ENCODE peak calls at places on chromosomes 5 and 9, in five cellular contexts. One of them, this sample, is unnamed.

GRCh38 chr5:172754957-172755356 is 16.0 kb downstream of the DUSP1 start:
- DNase-seq in AG10803: no peak
- DNase-seq in adrenal gland: no peak
- DNase-seq in colonic mucosa: no peak
- DNase-seq in right atrium auricular region: no peak
- DNase-seq in this sample: no peak

GRCh38 chr5:40754381-40755092 is 1.2 kb downstream of the TTC33 start:
- DNase-seq in colonic mucosa: no peak
- DNase-seq in right atrium auricular region: no peak
- DNase-seq in AG10803: peak
- DNase-seq in adrenal gland: no peak
- DNase-seq in this sample: no peak

GRCh38 chr9:6078382-6079105 is 63.1 kb upstream of the RANBP6 start:
- DNase-seq in adrenal gland: no peak
- DNase-seq in AG10803: no peak
- DNase-seq in right atrium auricular region: no peak
- DNase-seq in colonic mucosa: no peak
- DNase-seq in this sample: no peak

GRCh38 chr9:136626740-136627642 is 35.7 kb upstream of the EGFL7 start:
- DNase-seq in colonic mucosa: peak
- DNase-seq in adrenal gland: no peak
- DNase-seq in AG10803: no peak
- DNase-seq in right atrium auricular region: no peak
- DNase-seq in this sample: no peak

GRCh38 chr9:135522137-135522877 is 1.1 kb downstream of the LCN1 start:
- DNase-seq in adrenal gland: no peak
- DNase-seq in colonic mucosa: no peak
- DNase-seq in AG10803: no peak
- DNase-seq in right atrium auricular region: no peak
- DNase-seq in this sample: no peak

GRCh38 chr5:1246711-1247431 is 21.7 kb downstream of the SLC6A18 start:
- DNase-seq in colonic mucosa: peak
- DNase-seq in AG10803: peak
- DNase-seq in right atrium auricular region: no peak
- DNase-seq in adrenal gland: peak
- DNase-seq in this sample: peak

GRCh38 chr9:18441245-18441644 is 32.7 kb upstream of the ADAMTSL1 start:
- DNase-seq in AG10803: no peak
- DNase-seq in colonic mucosa: no peak
- DNase-seq in right atrium auricular region: no peak
- DNase-seq in adrenal gland: no peak
- DNase-seq in this sample: no peak

GRCh38 chr9:117458066-117458465 is 43.2 kb upstream of the ASTN2 start:
- DNase-seq in AG10803: no peak
- DNase-seq in colonic mucosa: no peak
- DNase-seq in right atrium auricular region: no peak
- DNase-seq in adrenal gland: no peak
- DNase-seq in this sample: no peak

GRCh38 chr5:29208026-29208425 is 1985.5 kb upstream of the CDH6 start:
- DNase-seq in colonic mucosa: no peak
- DNase-seq in adrenal gland: no peak
- DNase-seq in right atrium auricular region: no peak
- DNase-seq in AG10803: no peak
- DNase-seq in this sample: no peak

GRCh38 chr5:152349683-152350526 is 55.2 kb downstream of the NMUR2 start:
- DNase-seq in AG10803: peak
- DNase-seq in adrenal gland: peak
- DNase-seq in right atrium auricular region: no peak
- DNase-seq in colonic mucosa: peak
- DNase-seq in this sample: no peak

GRCh38 chr9:76634356-76635054 is 129.7 kb upstream of the PCA3 start:
- DNase-seq in right atrium auricular region: no peak
- DNase-seq in AG10803: peak
- DNase-seq in colonic mucosa: no peak
- DNase-seq in adrenal gland: no peak
- DNase-seq in this sample: peak

GRCh38 chr9:94827584-94828304 is 101.2 kb downstream of the AOPEP start:
- DNase-seq in adrenal gland: peak
- DNase-seq in right atrium auricular region: no peak
- DNase-seq in colonic mucosa: peak
- DNase-seq in AG10803: peak
- DNase-seq in this sample: peak

GRCh38 chr9:137163805-137164204 is 6.0 kb downstream of the LRRC26 start:
- DNase-seq in colonic mucosa: no peak
- DNase-seq in right atrium auricular region: no peak
- DNase-seq in AG10803: no peak
- DNase-seq in adrenal gland: no peak
- DNase-seq in this sample: no peak

GRCh38 chr9:99726758-99727157 is 94.9 kb upstream of the NR4A3 start:
- DNase-seq in AG10803: peak
- DNase-seq in adrenal gland: no peak
- DNase-seq in colonic mucosa: no peak
- DNase-seq in right atrium auricular region: no peak
- DNase-seq in this sample: no peak

GRCh38 chr9:137048655-137049543 is 2.9 kb upstream of the NPDC1 start:
- DNase-seq in colonic mucosa: no peak
- DNase-seq in right atrium auricular region: no peak
- DNase-seq in adrenal gland: no peak
- DNase-seq in AG10803: no peak
- DNase-seq in this sample: no peak

GRCh38 chr9:84322830-84323229 is 17.7 kb downstream of the SLC28A3 start:
- DNase-seq in colonic mucosa: no peak
- DNase-seq in AG10803: peak
- DNase-seq in adrenal gland: no peak
- DNase-seq in right atrium auricular region: no peak
- DNase-seq in this sample: no peak

GRCh38 chr9:121445986-121446385 is 53.7 kb downstream of the GGTA1 start:
- DNase-seq in right atrium auricular region: no peak
- DNase-seq in AG10803: no peak
- DNase-seq in adrenal gland: no peak
- DNase-seq in colonic mucosa: no peak
- DNase-seq in this sample: no peak

GRCh38 chr5:159571501-159572244 is 241.4 kb upstream of the IL12B start:
- DNase-seq in right atrium auricular region: no peak
- DNase-seq in colonic mucosa: no peak
- DNase-seq in AG10803: no peak
- DNase-seq in adrenal gland: no peak
- DNase-seq in this sample: peak

GRCh38 chr5:75265731-75266130 is 29.1 kb upstream of the ANKRD31 start:
- DNase-seq in right atrium auricular region: no peak
- DNase-seq in AG10803: peak
- DNase-seq in adrenal gland: no peak
- DNase-seq in colonic mucosa: no peak
- DNase-seq in this sample: no peak

GRCh38 chr9:82334286-82334685 is 345.7 kb downstream of the SPATA31D1 start:
- DNase-seq in right atrium auricular region: no peak
- DNase-seq in colonic mucosa: no peak
- DNase-seq in AG10803: peak
- DNase-seq in adrenal gland: no peak
- DNase-seq in this sample: no peak

GRCh38 chr5:171874210-171874609 is 88.6 kb downstream of the SMIM23 start:
- DNase-seq in colonic mucosa: no peak
- DNase-seq in adrenal gland: no peak
- DNase-seq in AG10803: peak
- DNase-seq in right atrium auricular region: no peak
- DNase-seq in this sample: no peak

GRCh38 chr5:115348175-115348574 is 51.7 kb upstream of the CCDC112 start:
- DNase-seq in AG10803: no peak
- DNase-seq in colonic mucosa: no peak
- DNase-seq in adrenal gland: no peak
- DNase-seq in right atrium auricular region: no peak
- DNase-seq in this sample: no peak

GRCh38 chr5:56703962-56704361 is 111.4 kb upstream of the MAP3K1 start:
- DNase-seq in right atrium auricular region: no peak
- DNase-seq in AG10803: no peak
- DNase-seq in colonic mucosa: no peak
- DNase-seq in adrenal gland: no peak
- DNase-seq in this sample: no peak

GRCh38 chr5:15354011-15354410 is 146.0 kb upstream of the FBXL7 start:
- DNase-seq in colonic mucosa: no peak
- DNase-seq in adrenal gland: no peak
- DNase-seq in right atrium auricular region: no peak
- DNase-seq in AG10803: peak
- DNase-seq in this sample: no peak

GRCh38 chr5:150627731-150628545 is 12.5 kb upstream of the SYNPO start:
- DNase-seq in colonic mucosa: no peak
- DNase-seq in adrenal gland: no peak
- DNase-seq in AG10803: peak
- DNase-seq in right atrium auricular region: no peak
- DNase-seq in this sample: no peak

GRCh38 chr9:84945878-84946538 is 276.5 kb downstream of the NTRK2 start:
- DNase-seq in right atrium auricular region: no peak
- DNase-seq in AG10803: peak
- DNase-seq in adrenal gland: no peak
- DNase-seq in colonic mucosa: no peak
- DNase-seq in this sample: no peak

GRCh38 chr5:139514486-139514856 is 31.9 kb upstream of the STING1 start:
- DNase-seq in adrenal gland: no peak
- DNase-seq in colonic mucosa: no peak
- DNase-seq in AG10803: no peak
- DNase-seq in right atrium auricular region: no peak
- DNase-seq in this sample: no peak

GRCh38 chr5:94375801-94376200 is 242.6 kb downstream of the KIAA0825 start:
- DNase-seq in colonic mucosa: no peak
- DNase-seq in right atrium auricular region: no peak
- DNase-seq in adrenal gland: peak
- DNase-seq in AG10803: no peak
- DNase-seq in this sample: no peak

GRCh38 chr9:121498150-121498486 is 1.5 kb downstream of the GGTA1 start:
- DNase-seq in colonic mucosa: peak
- DNase-seq in AG10803: peak
- DNase-seq in right atrium auricular region: peak
- DNase-seq in adrenal gland: peak
- DNase-seq in this sample: peak

GRCh38 chr9:125066839-125067619 is 76.3 kb downstream of the SCAI start:
- DNase-seq in AG10803: peak
- DNase-seq in right atrium auricular region: no peak
- DNase-seq in adrenal gland: no peak
- DNase-seq in colonic mucosa: no peak
- DNase-seq in this sample: peak

GRCh38 chr5:6712582-6713273 is 504 bp upstream of the TENT4A start:
- DNase-seq in adrenal gland: peak
- DNase-seq in AG10803: peak
- DNase-seq in right atrium auricular region: peak
- DNase-seq in colonic mucosa: peak
- DNase-seq in this sample: peak
- TF ChIP-seq CTCF in adrenal gland: no peak
- TF ChIP-seq CTCF in AG10803: no peak
- TF ChIP-seq CTCF in right atrium auricular region: no peak
- TF ChIP-seq CTCF in colonic mucosa: no peak
- TF ChIP-seq CTCF in this sample: no peak

DNA sequence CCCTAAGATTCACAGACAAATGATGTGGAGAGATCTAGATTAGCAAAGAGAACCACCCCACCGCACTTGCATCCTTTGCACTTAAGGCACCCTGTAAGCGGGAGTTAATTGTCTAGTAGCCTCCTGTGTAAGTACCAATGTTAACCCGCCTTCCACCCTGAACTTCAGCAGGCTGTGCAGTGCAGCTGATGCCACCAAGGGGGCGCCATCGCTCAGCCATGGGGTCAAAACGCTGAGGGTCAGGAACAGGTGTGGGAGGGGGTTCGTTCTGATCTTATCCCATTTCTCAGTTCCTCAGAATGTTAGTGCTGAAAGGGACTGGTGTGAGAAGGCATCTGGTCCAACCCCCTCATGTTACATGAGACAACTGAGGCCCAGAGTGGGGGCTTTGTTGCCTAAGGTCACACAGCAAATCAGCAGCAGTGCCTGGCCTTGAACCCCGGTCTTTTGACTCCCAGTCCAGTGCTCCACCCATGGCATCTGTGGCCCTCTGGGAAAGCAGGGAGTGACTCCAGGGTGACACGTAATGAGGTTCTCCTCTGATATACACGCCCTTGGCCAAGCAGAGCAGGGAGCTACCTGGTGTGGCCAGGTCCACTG is 57.3 kb downstream of the CYFIP2 start:
- DNase-seq in right atrium auricular region: no peak
- DNase-seq in colonic mucosa: no peak
- DNase-seq in adrenal gland: no peak
- DNase-seq in AG10803: no peak
- DNase-seq in this sample: no peak
- TF ChIP-seq CTCF in right atrium auricular region: no peak
- TF ChIP-seq CTCF in colonic mucosa: no peak
- TF ChIP-seq CTCF in adrenal gland: no peak
- TF ChIP-seq CTCF in AG10803: peak
- TF ChIP-seq CTCF in this sample: no peak

GRCh38 chr9:133393399-133393798 is 17.2 kb downstream of the STKLD1 start:
- DNase-seq in colonic mucosa: no peak
- DNase-seq in AG10803: no peak
- DNase-seq in right atrium auricular region: no peak
- DNase-seq in adrenal gland: no peak
- DNase-seq in this sample: no peak
- TF ChIP-seq CTCF in colonic mucosa: no peak
- TF ChIP-seq CTCF in AG10803: no peak
- TF ChIP-seq CTCF in right atrium auricular region: no peak
- TF ChIP-seq CTCF in adrenal gland: no peak
- TF ChIP-seq CTCF in this sample: no peak

GRCh38 chr9:129415031-129415953 is 205.6 kb downstream of the C9orf50 start:
- DNase-seq in adrenal gland: no peak
- DNase-seq in right atrium auricular region: no peak
- DNase-seq in colonic mucosa: peak
- DNase-seq in AG10803: peak
- DNase-seq in this sample: no peak

GRCh38 chr9:129411501-129412175 is 209.3 kb downstream of the C9orf50 start:
- DNase-seq in colonic mucosa: no peak
- DNase-seq in AG10803: no peak
- DNase-seq in right atrium auricular region: no peak
- DNase-seq in adrenal gland: no peak
- DNase-seq in this sample: no peak

GRCh38 chr9:129414377-129415021 is 206.4 kb downstream of the C9orf50 start:
- DNase-seq in colonic mucosa: peak
- DNase-seq in AG10803: peak
- DNase-seq in right atrium auricular region: peak
- DNase-seq in adrenal gland: no peak
- DNase-seq in this sample: no peak

GRCh38 chr9:129413537-129414376 is 207.1 kb downstream of the C9orf50 start:
- DNase-seq in right atrium auricular region: peak
- DNase-seq in adrenal gland: peak
- DNase-seq in AG10803: peak
- DNase-seq in colonic mucosa: peak
- DNase-seq in this sample: peak

DNA sequence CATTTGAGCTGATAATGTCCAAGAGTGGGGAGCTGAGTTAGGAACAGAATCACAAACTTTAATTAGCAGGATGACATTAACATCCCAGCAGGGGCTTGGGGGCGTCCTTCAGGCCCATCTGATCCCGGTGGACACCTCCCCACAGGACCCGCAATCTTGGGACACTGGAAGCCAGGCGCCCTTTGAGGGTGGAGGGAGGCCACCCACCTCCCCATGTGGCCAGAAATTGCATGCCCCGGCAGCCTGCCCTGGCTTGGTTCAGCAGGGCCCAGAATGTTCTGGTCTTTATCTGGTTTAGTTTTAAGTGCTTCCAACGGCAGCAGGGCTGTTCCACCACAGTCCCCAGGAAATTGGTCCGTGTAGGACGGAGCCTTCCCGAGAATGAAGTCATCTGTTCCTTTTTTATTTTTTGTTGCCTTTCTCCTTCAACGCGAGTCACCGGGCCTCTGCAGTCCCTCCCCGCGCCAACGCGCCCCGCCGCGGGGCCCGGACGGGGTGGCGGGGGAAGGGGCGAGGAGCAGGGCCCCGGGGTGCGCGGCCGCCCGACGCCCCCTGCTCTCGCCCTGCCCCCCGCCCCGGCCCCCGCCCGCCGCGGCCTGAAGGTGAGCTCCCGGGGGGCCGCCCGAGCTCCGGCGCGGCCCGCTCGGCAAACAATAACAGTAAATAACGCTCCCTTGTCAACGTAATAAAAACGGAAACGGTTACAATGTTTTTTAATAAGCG is 207.9 kb downstream of the C9orf50 start:
- DNase-seq in AG10803: peak
- DNase-seq in colonic mucosa: peak
- DNase-seq in right atrium auricular region: peak
- DNase-seq in adrenal gland: peak
- DNase-seq in this sample: no peak
- TF ChIP-seq CTCF in AG10803: peak
- TF ChIP-seq CTCF in colonic mucosa: no peak
- TF ChIP-seq CTCF in right atrium auricular region: no peak
- TF ChIP-seq CTCF in adrenal gland: no peak
- TF ChIP-seq CTCF in this sample: no peak